ENCODE peak calls at places on chromosome 4, in nine cellular contexts. One of them, this sample, is unnamed.
A peak's percentile ranks its signal among the peaks of the same experiment; 100 is the strongest.

GRCh38 chr4:20151436-20151835 is 100.3 kb upstream of the SLIT2 start:
- DNase-seq in neural crest cell: no peak
- DNase-seq in esophagus squamous epithelium: no peak
- DNase-seq in activated T-helper 2 cell treated with anti-CD3 and anti-CD28 coated beads, Interferon-gamma antibody, Interleukin-2, Interleukin-4, amounts not matched to agents 10 μg/mL and 5 μg/mL and 100 μg/mL, durations not matched to agents 14 hours and 24 hours and 36 hours: no peak
- DNase-seq in non-pigmented ciliary epithelial cell: no peak
- DNase-seq in foreskin fibroblast: peak; percentile 49
- DNase-seq in fibroblast of pulmonary artery: no peak
- DNase-seq in astrocyte of the hippocampus: no peak
- DNase-seq in heart left ventricle: no peak
- DNase-seq in this sample: no peak

GRCh38 chr4:7045961-7046921 is 3.1 kb downstream of the TADA2B start:
- DNase-seq in neural crest cell: no peak
- DNase-seq in esophagus squamous epithelium: no peak
- DNase-seq in activated T-helper 2 cell treated with anti-CD3 and anti-CD28 coated beads, Interferon-gamma antibody, Interleukin-2, Interleukin-4, amounts not matched to agents 10 μg/mL and 5 μg/mL and 100 μg/mL, durations not matched to agents 14 hours and 24 hours and 36 hours: no peak
- DNase-seq in non-pigmented ciliary epithelial cell: no peak
- DNase-seq in foreskin fibroblast: no peak
- DNase-seq in fibroblast of pulmonary artery: no peak
- DNase-seq in astrocyte of the hippocampus: no peak
- DNase-seq in heart left ventricle: no peak
- DNase-seq in this sample: no peak

GRCh38 chr4:10808591-10808990 is 124.0 kb upstream of the CLNK start:
- DNase-seq in neural crest cell: no peak
- DNase-seq in esophagus squamous epithelium: no peak
- DNase-seq in activated T-helper 2 cell treated with anti-CD3 and anti-CD28 coated beads, Interferon-gamma antibody, Interleukin-2, Interleukin-4, amounts not matched to agents 10 μg/mL and 5 μg/mL and 100 μg/mL, durations not matched to agents 14 hours and 24 hours and 36 hours: no peak
- DNase-seq in non-pigmented ciliary epithelial cell: peak; percentile 9
- DNase-seq in foreskin fibroblast: peak; percentile 62
- DNase-seq in fibroblast of pulmonary artery: peak; percentile 73
- DNase-seq in astrocyte of the hippocampus: peak; percentile 96
- DNase-seq in heart left ventricle: peak; percentile 54
- DNase-seq in this sample: peak; percentile 16

GRCh38 chr4:139556735-139557505 is 901 bp upstream of the SETD7 start:
- DNase-seq in neural crest cell: peak; percentile 34
- DNase-seq in esophagus squamous epithelium: peak; percentile 11
- DNase-seq in activated T-helper 2 cell treated with anti-CD3 and anti-CD28 coated beads, Interferon-gamma antibody, Interleukin-2, Interleukin-4, amounts not matched to agents 10 μg/mL and 5 μg/mL and 100 μg/mL, durations not matched to agents 14 hours and 24 hours and 36 hours: peak; percentile 44
- DNase-seq in non-pigmented ciliary epithelial cell: no peak
- DNase-seq in foreskin fibroblast: peak; percentile 53
- DNase-seq in fibroblast of pulmonary artery: no peak
- DNase-seq in astrocyte of the hippocampus: peak; percentile 61
- DNase-seq in heart left ventricle: peak; percentile 61
- DNase-seq in this sample: peak; percentile 90

GRCh38 chr4:118557298-118557851 is 127.8 kb upstream of the METTL14 start:
- DNase-seq in neural crest cell: no peak
- DNase-seq in esophagus squamous epithelium: no peak
- DNase-seq in activated T-helper 2 cell treated with anti-CD3 and anti-CD28 coated beads, Interferon-gamma antibody, Interleukin-2, Interleukin-4, amounts not matched to agents 10 μg/mL and 5 μg/mL and 100 μg/mL, durations not matched to agents 14 hours and 24 hours and 36 hours: no peak
- DNase-seq in non-pigmented ciliary epithelial cell: peak; percentile 44
- DNase-seq in foreskin fibroblast: peak; percentile 83
- DNase-seq in fibroblast of pulmonary artery: peak; percentile 34
- DNase-seq in astrocyte of the hippocampus: peak; percentile 82
- DNase-seq in heart left ventricle: no peak
- DNase-seq in this sample: peak; percentile 78

GRCh38 chr4:16893141-16893571 is 5.3 kb downstream of the LDB2 start:
- DNase-seq in neural crest cell: no peak
- DNase-seq in esophagus squamous epithelium: no peak
- DNase-seq in activated T-helper 2 cell treated with anti-CD3 and anti-CD28 coated beads, Interferon-gamma antibody, Interleukin-2, Interleukin-4, amounts not matched to agents 10 μg/mL and 5 μg/mL and 100 μg/mL, durations not matched to agents 14 hours and 24 hours and 36 hours: no peak
- DNase-seq in non-pigmented ciliary epithelial cell: no peak
- DNase-seq in foreskin fibroblast: no peak
- DNase-seq in fibroblast of pulmonary artery: peak; percentile 18
- DNase-seq in astrocyte of the hippocampus: peak; percentile 67
- DNase-seq in heart left ventricle: no peak
- DNase-seq in this sample: no peak

GRCh38 chr4:88002786-88003185 is 4.6 kb upstream of the PKD2 start:
- DNase-seq in neural crest cell: no peak
- DNase-seq in esophagus squamous epithelium: no peak
- DNase-seq in activated T-helper 2 cell treated with anti-CD3 and anti-CD28 coated beads, Interferon-gamma antibody, Interleukin-2, Interleukin-4, amounts not matched to agents 10 μg/mL and 5 μg/mL and 100 μg/mL, durations not matched to agents 14 hours and 24 hours and 36 hours: no peak
- DNase-seq in non-pigmented ciliary epithelial cell: no peak
- DNase-seq in foreskin fibroblast: peak; percentile 27
- DNase-seq in fibroblast of pulmonary artery: peak; percentile 11
- DNase-seq in astrocyte of the hippocampus: peak; percentile 60
- DNase-seq in heart left ventricle: no peak
- DNase-seq in this sample: no peak

GRCh38 chr4:5785806-5786680 is 75.0 kb downstream of the EVC start:
- DNase-seq in neural crest cell: no peak
- DNase-seq in esophagus squamous epithelium: no peak
- DNase-seq in activated T-helper 2 cell treated with anti-CD3 and anti-CD28 coated beads, Interferon-gamma antibody, Interleukin-2, Interleukin-4, amounts not matched to agents 10 μg/mL and 5 μg/mL and 100 μg/mL, durations not matched to agents 14 hours and 24 hours and 36 hours: no peak
- DNase-seq in non-pigmented ciliary epithelial cell: peak; percentile 63
- DNase-seq in foreskin fibroblast: peak; percentile 86
- DNase-seq in fibroblast of pulmonary artery: peak; percentile 79
- DNase-seq in astrocyte of the hippocampus: peak; percentile 68
- DNase-seq in heart left ventricle: peak; percentile 6
- DNase-seq in this sample: no peak

GRCh38 chr4:169612869-169613859 is 781 bp upstream of the NEK1 start:
- DNase-seq in neural crest cell: peak; percentile 64
- DNase-seq in esophagus squamous epithelium: no peak
- DNase-seq in activated T-helper 2 cell treated with anti-CD3 and anti-CD28 coated beads, Interferon-gamma antibody, Interleukin-2, Interleukin-4, amounts not matched to agents 10 μg/mL and 5 μg/mL and 100 μg/mL, durations not matched to agents 14 hours and 24 hours and 36 hours: peak; percentile 66
- DNase-seq in non-pigmented ciliary epithelial cell: peak; percentile 47
- DNase-seq in foreskin fibroblast: peak; percentile 91
- DNase-seq in fibroblast of pulmonary artery: peak; percentile 82
- DNase-seq in astrocyte of the hippocampus: peak; percentile 87
- DNase-seq in heart left ventricle: peak; percentile 69
- DNase-seq in this sample: peak; percentile 75

GRCh38 chr4:141388483-141388882 is 167.8 kb downstream of the ZNF330 start:
- DNase-seq in neural crest cell: no peak
- DNase-seq in esophagus squamous epithelium: no peak
- DNase-seq in activated T-helper 2 cell treated with anti-CD3 and anti-CD28 coated beads, Interferon-gamma antibody, Interleukin-2, Interleukin-4, amounts not matched to agents 10 μg/mL and 5 μg/mL and 100 μg/mL, durations not matched to agents 14 hours and 24 hours and 36 hours: no peak
- DNase-seq in non-pigmented ciliary epithelial cell: peak; percentile 92
- DNase-seq in foreskin fibroblast: peak; percentile 78
- DNase-seq in fibroblast of pulmonary artery: peak; percentile 88
- DNase-seq in astrocyte of the hippocampus: peak; percentile 90
- DNase-seq in heart left ventricle: no peak
- DNase-seq in this sample: no peak

GRCh38 chr4:68451246-68452211 is 4.3 kb downstream of the TMPRSS11E start:
- DNase-seq in neural crest cell: no peak
- DNase-seq in esophagus squamous epithelium: no peak
- DNase-seq in activated T-helper 2 cell treated with anti-CD3 and anti-CD28 coated beads, Interferon-gamma antibody, Interleukin-2, Interleukin-4, amounts not matched to agents 10 μg/mL and 5 μg/mL and 100 μg/mL, durations not matched to agents 14 hours and 24 hours and 36 hours: no peak
- DNase-seq in non-pigmented ciliary epithelial cell: no peak
- DNase-seq in foreskin fibroblast: no peak
- DNase-seq in fibroblast of pulmonary artery: no peak
- DNase-seq in astrocyte of the hippocampus: peak; percentile 42
- DNase-seq in heart left ventricle: no peak
- DNase-seq in this sample: no peak

GRCh38 chr4:153205028-153205648 is 895 bp downstream of the TRIM2 start:
- DNase-seq in neural crest cell: no peak
- DNase-seq in esophagus squamous epithelium: no peak
- DNase-seq in activated T-helper 2 cell treated with anti-CD3 and anti-CD28 coated beads, Interferon-gamma antibody, Interleukin-2, Interleukin-4, amounts not matched to agents 10 μg/mL and 5 μg/mL and 100 μg/mL, durations not matched to agents 14 hours and 24 hours and 36 hours: peak; percentile 19
- DNase-seq in non-pigmented ciliary epithelial cell: no peak
- DNase-seq in foreskin fibroblast: no peak
- DNase-seq in fibroblast of pulmonary artery: no peak
- DNase-seq in astrocyte of the hippocampus: peak; percentile 44
- DNase-seq in heart left ventricle: no peak
- DNase-seq in this sample: no peak

GRCh38 chr4:4735136-4735754 is 124.2 kb upstream of the MSX1 start:
- DNase-seq in neural crest cell: no peak
- DNase-seq in esophagus squamous epithelium: no peak
- DNase-seq in activated T-helper 2 cell treated with anti-CD3 and anti-CD28 coated beads, Interferon-gamma antibody, Interleukin-2, Interleukin-4, amounts not matched to agents 10 μg/mL and 5 μg/mL and 100 μg/mL, durations not matched to agents 14 hours and 24 hours and 36 hours: no peak
- DNase-seq in non-pigmented ciliary epithelial cell: no peak
- DNase-seq in foreskin fibroblast: peak; percentile 33
- DNase-seq in fibroblast of pulmonary artery: no peak
- DNase-seq in astrocyte of the hippocampus: no peak
- DNase-seq in heart left ventricle: no peak
- DNase-seq in this sample: peak; percentile 59

GRCh38 chr4:158033416-158033863 is 139.4 kb downstream of the GASK1B start:
- DNase-seq in neural crest cell: no peak
- DNase-seq in esophagus squamous epithelium: no peak
- DNase-seq in activated T-helper 2 cell treated with anti-CD3 and anti-CD28 coated beads, Interferon-gamma antibody, Interleukin-2, Interleukin-4, amounts not matched to agents 10 μg/mL and 5 μg/mL and 100 μg/mL, durations not matched to agents 14 hours and 24 hours and 36 hours: no peak
- DNase-seq in non-pigmented ciliary epithelial cell: no peak
- DNase-seq in foreskin fibroblast: peak; percentile 49
- DNase-seq in fibroblast of pulmonary artery: peak; percentile 77
- DNase-seq in astrocyte of the hippocampus: peak; percentile 23
- DNase-seq in heart left ventricle: no peak
- DNase-seq in this sample: no peak

GRCh38 chr4:163048447-163048846 is 118.2 kb downstream of the NAF1 start:
- DNase-seq in neural crest cell: no peak
- DNase-seq in esophagus squamous epithelium: no peak
- DNase-seq in activated T-helper 2 cell treated with anti-CD3 and anti-CD28 coated beads, Interferon-gamma antibody, Interleukin-2, Interleukin-4, amounts not matched to agents 10 μg/mL and 5 μg/mL and 100 μg/mL, durations not matched to agents 14 hours and 24 hours and 36 hours: no peak
- DNase-seq in non-pigmented ciliary epithelial cell: no peak
- DNase-seq in foreskin fibroblast: peak; percentile 2
- DNase-seq in fibroblast of pulmonary artery: peak; percentile 47
- DNase-seq in astrocyte of the hippocampus: peak; percentile 26
- DNase-seq in heart left ventricle: no peak
- DNase-seq in this sample: peak; percentile 67

GRCh38 chr4:77167173-77167572 is 10.2 kb downstream of the CCNG2 start:
- DNase-seq in neural crest cell: no peak
- DNase-seq in esophagus squamous epithelium: no peak
- DNase-seq in activated T-helper 2 cell treated with anti-CD3 and anti-CD28 coated beads, Interferon-gamma antibody, Interleukin-2, Interleukin-4, amounts not matched to agents 10 μg/mL and 5 μg/mL and 100 μg/mL, durations not matched to agents 14 hours and 24 hours and 36 hours: no peak
- DNase-seq in non-pigmented ciliary epithelial cell: no peak
- DNase-seq in foreskin fibroblast: no peak
- DNase-seq in fibroblast of pulmonary artery: no peak
- DNase-seq in astrocyte of the hippocampus: no peak
- DNase-seq in heart left ventricle: no peak
- DNase-seq in this sample: no peak

GRCh38 chr4:10747186-10747585 is 62.6 kb upstream of the CLNK start:
- DNase-seq in neural crest cell: no peak
- DNase-seq in esophagus squamous epithelium: no peak
- DNase-seq in activated T-helper 2 cell treated with anti-CD3 and anti-CD28 coated beads, Interferon-gamma antibody, Interleukin-2, Interleukin-4, amounts not matched to agents 10 μg/mL and 5 μg/mL and 100 μg/mL, durations not matched to agents 14 hours and 24 hours and 36 hours: no peak
- DNase-seq in non-pigmented ciliary epithelial cell: no peak
- DNase-seq in foreskin fibroblast: no peak
- DNase-seq in fibroblast of pulmonary artery: no peak
- DNase-seq in astrocyte of the hippocampus: no peak
- DNase-seq in heart left ventricle: no peak
- DNase-seq in this sample: no peak

GRCh38 chr4:129355031-129355430 is 259.1 kb downstream of the C4orf33 start:
- DNase-seq in neural crest cell: no peak
- DNase-seq in esophagus squamous epithelium: no peak
- DNase-seq in activated T-helper 2 cell treated with anti-CD3 and anti-CD28 coated beads, Interferon-gamma antibody, Interleukin-2, Interleukin-4, amounts not matched to agents 10 μg/mL and 5 μg/mL and 100 μg/mL, durations not matched to agents 14 hours and 24 hours and 36 hours: no peak
- DNase-seq in non-pigmented ciliary epithelial cell: no peak
- DNase-seq in foreskin fibroblast: no peak
- DNase-seq in fibroblast of pulmonary artery: no peak
- DNase-seq in astrocyte of the hippocampus: peak; percentile 28
- DNase-seq in heart left ventricle: no peak
- DNase-seq in this sample: no peak

GRCh38 chr4:3727847-3728469 is 38.2 kb upstream of the ADRA2C start:
- DNase-seq in neural crest cell: no peak
- DNase-seq in esophagus squamous epithelium: no peak
- DNase-seq in activated T-helper 2 cell treated with anti-CD3 and anti-CD28 coated beads, Interferon-gamma antibody, Interleukin-2, Interleukin-4, amounts not matched to agents 10 μg/mL and 5 μg/mL and 100 μg/mL, durations not matched to agents 14 hours and 24 hours and 36 hours: no peak
- DNase-seq in non-pigmented ciliary epithelial cell: no peak
- DNase-seq in foreskin fibroblast: no peak
- DNase-seq in fibroblast of pulmonary artery: no peak
- DNase-seq in astrocyte of the hippocampus: no peak
- DNase-seq in heart left ventricle: no peak
- DNase-seq in this sample: no peak

GRCh38 chr4:77043507-77044131 is 32.2 kb downstream of the CCNI start:
- DNase-seq in neural crest cell: no peak
- DNase-seq in esophagus squamous epithelium: no peak
- DNase-seq in activated T-helper 2 cell treated with anti-CD3 and anti-CD28 coated beads, Interferon-gamma antibody, Interleukin-2, Interleukin-4, amounts not matched to agents 10 μg/mL and 5 μg/mL and 100 μg/mL, durations not matched to agents 14 hours and 24 hours and 36 hours: no peak
- DNase-seq in non-pigmented ciliary epithelial cell: no peak
- DNase-seq in foreskin fibroblast: peak; percentile 68
- DNase-seq in fibroblast of pulmonary artery: peak; percentile 46
- DNase-seq in astrocyte of the hippocampus: no peak
- DNase-seq in heart left ventricle: no peak
- DNase-seq in this sample: no peak

GRCh38 chr4:68342139-68342538 is 7.8 kb downstream of the YTHDC1 start:
- DNase-seq in neural crest cell: no peak
- DNase-seq in esophagus squamous epithelium: no peak
- DNase-seq in activated T-helper 2 cell treated with anti-CD3 and anti-CD28 coated beads, Interferon-gamma antibody, Interleukin-2, Interleukin-4, amounts not matched to agents 10 μg/mL and 5 μg/mL and 100 μg/mL, durations not matched to agents 14 hours and 24 hours and 36 hours: no peak
- DNase-seq in non-pigmented ciliary epithelial cell: peak; percentile 43
- DNase-seq in foreskin fibroblast: peak; percentile 66
- DNase-seq in fibroblast of pulmonary artery: peak; percentile 76
- DNase-seq in astrocyte of the hippocampus: peak; percentile 61
- DNase-seq in heart left ventricle: no peak
- DNase-seq in this sample: peak; percentile 7

This sample was measured in NCI-H69.